ENCODE peak calls at places on chromosomes 7 and 10, in four cellular contexts. Z, F, I and A are unnamed samples. For H3K9me3, the result is how much of the 10 kb centered on the place peaks cover.

GRCh38 chr7:152435384-152436278 is at the start of gene KMT2C:
- DNase-seq in Z (peak), F (peak), I (no peak), A (peak)

GRCh38 chr10:75468612-75469011 is 37.2 kb downstream of the LRMDA start:
- DNase-seq in Z (no peak), F (no peak), I (no peak), A (peak)

GRCh38 chr7:121505021-121505420 is 108.9 kb upstream of the FAM3C start:
- DNase-seq in Z (no peak), F (no peak), I (no peak), A (no peak)

GRCh38 chr10:12308976-12309375 is 40.4 kb upstream of the CAMK1D start:
- DNase-seq in Z (no peak), F (no peak), I (no peak), A (no peak)

GRCh38 chr10:69382382-69383117 is 34.2 kb downstream of the TACR2 start:
- DNase-seq in Z (no peak), F (no peak), I (no peak), A (no peak)

GRCh38 chr7:134645935-134646334 is 718 bp upstream of the BPGM start:
- DNase-seq in Z (no peak), F (no peak), I (no peak), A (no peak)

GRCh38 chr10:103193107-103193819 is at the start of gene NT5C2:
- DNase-seq in Z (peak), F (peak), I (peak), A (peak)

GRCh38 chr7:51428226-51428887 is 111.7 kb upstream of the COBL start:
- DNase-seq in Z (no peak), F (no peak), I (no peak), A (no peak)

GRCh38 chr7:69336976-69337375 is 261.3 kb upstream of the AUTS2 start:
- DNase-seq in Z (no peak), F (no peak), I (no peak), A (no peak)

GRCh38 chr10:87752571-87752970 is 65.5 kb downstream of the ATAD1 start:
- DNase-seq in Z (no peak), F (no peak), I (no peak), A (no peak)

GRCh38 chr10:71383972-71384687 is 12.6 kb upstream of the CDH23 start:
- DNase-seq in Z (peak), F (peak), I (peak), A (peak)

GRCh38 chr10:132111121-132111731 is 45.5 kb downstream of the JAKMIP3 start:
- DNase-seq in Z (no peak), F (no peak), I (no peak), A (peak)

GRCh38 chr10:6418167-6418566 is 161.9 kb downstream of the PRKCQ start:
- DNase-seq in Z (no peak), F (no peak), I (no peak), A (no peak)

GRCh38 chr10:112649492-112650152 is 202.6 kb downstream of the VTI1A start:
- DNase-seq in Z (no peak), F (no peak), I (no peak), A (no peak)

GRCh38 chr10:98483658-98484057 is 36.9 kb upstream of the HPS1 start:
- DNase-seq in Z (no peak), F (no peak), I (no peak), A (no peak)

GRCh38 chr7:78023191-78023590 is 224.6 kb downstream of the PHTF2 start:
- DNase-seq in Z (no peak), F (no peak), I (no peak), A (no peak)

GRCh38 chr10:132539431-132539839 is 1.8 kb downstream of the INPP5A start:
- DNase-seq in Z (peak), F (peak), I (no peak), A (peak)

GRCh38 chr10:22554481-22555182 is 159.7 kb downstream of the PIP4K2A start:
- DNase-seq in Z (peak), F (peak), I (no peak), A (peak)

GRCh38 chr10:70690584-70690983 is 18.3 kb downstream of the ADAMTS14 start:
- DNase-seq in Z (no peak), F (no peak), I (no peak), A (peak)

GRCh38 chr10:126001579-126001978 is 105.2 kb downstream of the FANK1 start:
- DNase-seq in Z (no peak), F (no peak), I (no peak), A (no peak)

GRCh38 chr10:93861825-93862224 is 32.0 kb upstream of the SLC35G1 start:
- DNase-seq in Z (no peak), F (no peak), I (no peak), A (no peak)

GRCh38 chr10:36280886-36281499 is 638.9 kb upstream of the FZD8 start:
- DNase-seq in Z (no peak), F (no peak), I (no peak), A (no peak)

GRCh38 chr10:63268139-63268797 is 135.1 kb downstream of the NRBF2 start:
- DNase-seq in Z (no peak), F (no peak), I (peak), A (no peak)

GRCh38 chr10:89346264-89346971 is 18.6 kb downstream of the IFIT3 start:
- DNase-seq in Z (no peak), F (no peak), I (peak), A (no peak)

GRCh38 chr10:49568235-49568634 is 29.3 kb upstream of the ERCC6 start:
- DNase-seq in Z (no peak), F (no peak), I (no peak), A (no peak)

GRCh38 chr10:115856580-115856979 is 416.4 kb downstream of the GFRA1 start:
- DNase-seq in Z (no peak), F (no peak), I (no peak), A (no peak)

GRCh38 chr7:78265486-78265885 is 466.9 kb downstream of the PHTF2 start:
- DNase-seq in Z (no peak), F (no peak), I (no peak), A (no peak)

GRCh38 chr10:131198401-131198800 is 113.1 kb downstream of the TCERG1L start:
- DNase-seq in Z (no peak), F (no peak), I (no peak), A (no peak)

GRCh38 chr7:151233111-151233701 is 923 bp downstream of the CHPF2 start:
- DNase-seq in Z (no peak), F (peak), I (peak), A (peak)

GRCh38 chr7:39589323-39590111 is 23.3 kb downstream of the YAE1 start:
- DNase-seq in Z (no peak), F (no peak), I (no peak), A (no peak)

GRCh38 chr10:79258894-79259293 is 88.4 kb upstream of the PPIF start:
- DNase-seq in Z (no peak), F (no peak), I (no peak), A (no peak)

GRCh38 chr10:128472196-128472595 is 346.0 kb upstream of the MKI67 start:
- DNase-seq in Z (no peak), F (no peak), I (no peak), A (no peak)

GRCh38 chr7:41685684-41686083 is 17.2 kb downstream of the INHBA start:
- DNase-seq in Z (no peak), F (no peak), I (no peak), A (no peak)

DNA sequence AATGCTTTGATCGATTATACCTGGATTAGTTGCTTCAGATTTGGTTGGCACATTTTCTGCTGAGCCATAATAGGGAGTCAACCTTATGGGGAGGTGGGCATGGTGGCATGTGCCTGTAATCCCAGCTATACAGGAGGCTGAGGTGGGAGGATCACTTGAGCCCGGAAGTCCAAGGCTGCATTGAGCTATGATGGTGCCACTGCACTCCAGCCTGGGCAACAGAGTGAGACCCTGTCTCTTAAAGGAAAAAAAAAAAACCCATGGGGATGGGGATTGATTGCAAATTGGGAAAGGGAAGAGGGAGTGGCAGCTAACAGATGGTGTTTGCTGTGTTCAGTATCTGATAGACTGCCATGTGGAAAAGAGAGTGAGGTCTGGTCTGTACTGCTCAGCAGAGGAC is 11.1 kb downstream of the STK17A start:
- DNase-seq in Z (no peak), F (no peak), I (no peak), A (no peak)
- TF ChIP-seq POLR2A in Z (no peak), F (no peak), I (no peak), A (no peak)

GRCh38 chr7:157575777-157576176 is 239.0 kb downstream of the DNAJB6 start:
- DNase-seq in Z (no peak), F (no peak), I (no peak), A (no peak)
- H3K9me3 ChIP-seq in Z (under half), F (under half), I (under half), A (under half)

DNA sequence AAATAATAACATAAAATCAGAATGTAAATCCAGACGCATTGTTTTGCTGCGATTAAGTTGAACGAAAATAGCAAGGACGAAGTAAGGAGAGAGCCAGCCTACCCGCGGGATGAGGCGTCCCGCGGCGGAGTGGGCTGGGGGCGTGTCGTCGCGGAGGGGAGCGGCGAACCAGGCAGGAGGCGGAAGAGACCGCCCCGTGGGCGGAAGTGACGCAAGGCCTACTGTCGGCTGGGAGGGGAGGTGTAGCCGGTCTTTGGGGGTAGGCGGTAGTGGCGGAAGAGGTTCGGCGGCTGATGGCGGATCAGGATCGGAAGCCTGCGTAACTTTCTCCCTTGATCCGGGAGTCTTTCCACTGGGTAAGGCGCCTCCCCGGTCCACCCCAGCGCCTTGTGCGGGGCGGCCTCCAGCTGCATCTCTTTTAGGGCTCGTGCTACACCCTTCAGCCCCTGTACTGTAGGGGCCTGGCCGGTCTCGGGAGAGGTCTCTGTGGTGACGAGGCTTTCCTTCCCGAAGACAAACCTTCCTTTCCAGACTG is at the start of gene TAX1BP1:
- DNase-seq in Z (peak), F (peak), I (peak), A (peak)
- TF ChIP-seq POLR2A in Z (peak), F (peak), I (peak), A (peak)

DNA sequence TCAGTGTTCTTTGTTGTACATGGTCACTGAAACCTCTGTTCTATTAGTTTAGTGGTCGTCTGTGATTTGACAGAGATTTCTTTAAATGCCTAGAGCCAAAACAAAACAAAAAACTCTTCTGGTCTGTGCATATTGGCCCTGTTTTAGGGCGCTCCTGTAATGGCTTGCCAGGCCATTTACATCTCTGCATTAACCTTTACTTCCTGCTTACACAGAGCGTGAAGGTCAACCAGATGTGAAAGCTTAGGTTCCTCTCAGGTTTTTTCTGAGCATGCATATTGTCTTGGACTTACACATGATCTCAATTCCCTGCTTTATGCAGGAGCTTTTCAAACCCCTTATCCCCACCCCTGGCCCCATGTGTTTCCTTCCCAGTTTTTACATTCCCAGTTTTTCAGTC is 9.6 kb downstream of the ZNF37A start:
- DNase-seq in Z (no peak), F (no peak), I (no peak), A (no peak)
- H3K9me3 ChIP-seq in Z (under half), F (under half), I (under half), A (under half)

GRCh38 chr10:78039743-78040142 is 6.1 kb downstream of the RPS24 start:
- DNase-seq in Z (no peak), F (no peak), I (no peak), A (no peak)

GRCh38 chr10:78042752-78043104 is 9.1 kb downstream of the RPS24 start:
- DNase-seq in Z (no peak), F (no peak), I (no peak), A (no peak)

GRCh38 chr10:78042058-78042751 is 8.5 kb downstream of the RPS24 start:
- DNase-seq in Z (no peak), F (no peak), I (no peak), A (no peak)

GRCh38 chr10:78038791-78039547 is 5.3 kb downstream of the RPS24 start:
- DNase-seq in Z (no peak), F (no peak), I (no peak), A (no peak)

DNA sequence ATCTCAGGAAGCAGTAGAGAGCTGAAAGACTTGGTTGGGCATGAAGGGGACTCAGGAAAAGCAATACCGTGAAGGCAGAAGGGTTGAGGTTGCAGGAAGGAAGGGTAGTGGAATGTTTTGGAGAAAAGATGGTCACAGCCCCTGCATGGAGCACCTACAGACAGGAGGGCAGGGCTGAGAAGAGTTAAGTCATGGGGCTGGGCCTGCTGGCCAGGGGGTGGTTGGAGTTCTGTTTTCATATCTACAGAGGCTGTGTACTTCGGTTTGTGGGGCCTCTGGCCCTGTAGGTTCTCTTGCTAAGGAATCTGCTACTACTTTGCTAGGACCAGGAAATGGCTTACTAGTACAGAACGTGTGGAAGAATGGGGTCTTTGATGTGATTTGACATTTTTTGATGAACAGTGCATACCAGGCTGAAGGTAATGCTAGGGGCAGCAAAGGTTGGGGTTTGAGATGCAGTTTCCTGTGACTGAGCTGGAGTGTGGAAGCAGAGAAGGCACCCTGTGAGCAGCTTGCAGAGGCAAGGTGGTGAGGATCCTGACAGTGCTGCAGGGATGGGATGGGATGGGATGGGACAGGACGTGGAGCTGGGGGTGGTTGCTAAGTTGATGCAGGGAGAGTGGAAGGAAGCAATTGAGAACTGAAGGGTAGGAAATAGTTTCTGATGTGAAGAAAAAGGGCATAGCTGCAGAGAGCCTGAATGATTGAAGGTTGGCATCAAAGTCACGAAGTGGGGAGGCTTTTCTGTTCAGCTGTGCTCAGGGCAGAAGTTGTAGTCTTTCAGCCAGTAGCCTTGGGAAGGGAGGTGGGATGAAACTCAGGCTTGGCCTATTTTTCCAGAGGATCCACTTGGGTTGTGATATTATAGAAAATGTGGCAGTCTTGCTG is 7.8 kb downstream of the RPS24 start:
- DNase-seq in Z (no peak), F (no peak), I (no peak), A (no peak)
- TF ChIP-seq POLR2A in Z (no peak), F (no peak), I (no peak), A (no peak)

DNA sequence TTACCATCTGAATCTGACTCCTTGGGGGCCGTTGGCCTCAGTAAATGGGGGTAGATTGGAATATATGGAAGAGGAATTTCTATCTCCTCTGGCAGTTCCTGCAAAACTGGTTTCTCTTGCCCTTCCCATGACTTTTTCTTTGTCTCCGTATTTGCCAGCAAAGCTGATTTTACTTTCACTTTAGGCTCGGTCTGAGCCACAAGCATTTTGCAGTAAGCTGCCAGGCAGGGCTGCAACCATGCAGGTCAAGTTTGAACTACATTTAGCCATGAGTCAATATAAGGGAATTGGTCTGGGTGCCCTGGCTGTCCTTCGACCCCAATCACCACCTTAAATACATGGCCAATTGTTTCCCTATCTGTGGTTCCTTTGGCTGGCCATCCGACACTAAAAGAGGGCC is 104.3 kb downstream of the TRIM24 start:
- DNase-seq in Z (peak), F (peak), I (peak), A (peak)
- H3K9me3 ChIP-seq in Z (under half), F (under half), I (under half), A (under half)